ENCODE peak calls at places on chromosomes 4 and X, in five cellular contexts. One of them, this sample, is unnamed.

GRCh38 chrX:40056420-40056819 is 41.3 kb downstream of the BCOR start:
- DNase-seq in body of pancreas: no peak
- DNase-seq in H1: no peak
- DNase-seq in K562: no peak
- DNase-seq in heart left ventricle: no peak
- DNase-seq in this sample: peak

GRCh38 chrX:12690646-12691045 is 100.6 kb upstream of the PRPS2 start:
- DNase-seq in H1: no peak
- DNase-seq in heart left ventricle: no peak
- DNase-seq in body of pancreas: no peak
- DNase-seq in K562: no peak
- DNase-seq in this sample: no peak

GRCh38 chr4:139599594-139600374 is 43.8 kb upstream of the SETD7 start:
- DNase-seq in H1: no peak
- DNase-seq in heart left ventricle: no peak
- DNase-seq in body of pancreas: no peak
- DNase-seq in K562: no peak
- DNase-seq in this sample: no peak

GRCh38 chr4:169115144-169115896 is 105.3 kb upstream of the CBR4 start:
- DNase-seq in heart left ventricle: no peak
- DNase-seq in body of pancreas: no peak
- DNase-seq in H1: no peak
- DNase-seq in K562: no peak
- DNase-seq in this sample: no peak

GRCh38 chr4:58127680-58128079 is 1017.5 kb upstream of the IGFBP7 start:
- DNase-seq in H1: no peak
- DNase-seq in heart left ventricle: no peak
- DNase-seq in body of pancreas: no peak
- DNase-seq in K562: no peak
- DNase-seq in this sample: no peak

GRCh38 chr4:22500128-22500611 is 15.7 kb downstream of the ADGRA3 start:
- DNase-seq in body of pancreas: peak
- DNase-seq in heart left ventricle: no peak
- DNase-seq in H1: no peak
- DNase-seq in K562: no peak
- DNase-seq in this sample: no peak

GRCh38 chr4:99061048-99061447 is 27.5 kb downstream of the ADH5 start:
- DNase-seq in heart left ventricle: no peak
- DNase-seq in H1: no peak
- DNase-seq in K562: no peak
- DNase-seq in body of pancreas: no peak
- DNase-seq in this sample: no peak

GRCh38 chr4:175810360-175810759 is 1.7 kb downstream of the GPM6A start:
- DNase-seq in body of pancreas: no peak
- DNase-seq in heart left ventricle: no peak
- DNase-seq in K562: no peak
- DNase-seq in H1: no peak
- DNase-seq in this sample: no peak

GRCh38 chr4:120155287-120155686 is 88.6 kb upstream of the MAD2L1 start:
- DNase-seq in body of pancreas: no peak
- DNase-seq in K562: no peak
- DNase-seq in H1: no peak
- DNase-seq in heart left ventricle: no peak
- DNase-seq in this sample: no peak

GRCh38 chr4:183249854-183250253 is 70.2 kb downstream of the CLDN22 start:
- DNase-seq in heart left ventricle: no peak
- DNase-seq in body of pancreas: peak
- DNase-seq in H1: no peak
- DNase-seq in K562: peak
- DNase-seq in this sample: no peak
- TF ChIP-seq CTCF in heart left ventricle: no peak
- TF ChIP-seq CTCF in body of pancreas: peak
- TF ChIP-seq CTCF in H1: peak
- TF ChIP-seq CTCF in K562: peak
- TF ChIP-seq CTCF in this sample: peak

GRCh38 chr4:184097815-184098214 is 119.9 kb downstream of the ENPP6 start:
- DNase-seq in body of pancreas: no peak
- DNase-seq in H1: no peak
- DNase-seq in heart left ventricle: no peak
- DNase-seq in K562: no peak
- DNase-seq in this sample: no peak

GRCh38 chr4:184094532-184095192 is 123.0 kb downstream of the ENPP6 start:
- DNase-seq in body of pancreas: no peak
- DNase-seq in heart left ventricle: no peak
- DNase-seq in K562: no peak
- DNase-seq in H1: no peak
- DNase-seq in this sample: no peak

GRCh38 chr4:184099033-184099432 is 118.6 kb downstream of the ENPP6 start:
- DNase-seq in K562: no peak
- DNase-seq in H1: no peak
- DNase-seq in body of pancreas: no peak
- DNase-seq in heart left ventricle: no peak
- DNase-seq in this sample: no peak

GRCh38 chr4:184097240-184097619 is 120.4 kb downstream of the ENPP6 start:
- DNase-seq in body of pancreas: peak
- DNase-seq in K562: peak
- DNase-seq in H1: peak
- DNase-seq in heart left ventricle: peak
- DNase-seq in this sample: no peak

GRCh38 chr4:184096561-184097239 is 121.0 kb downstream of the ENPP6 start:
- DNase-seq in heart left ventricle: no peak
- DNase-seq in body of pancreas: no peak
- DNase-seq in H1: no peak
- DNase-seq in K562: no peak
- DNase-seq in this sample: no peak
- H3K4me3 ChIP-seq in heart left ventricle: peak
- H3K4me3 ChIP-seq in body of pancreas: no peak
- H3K4me3 ChIP-seq in H1: peak
- H3K4me3 ChIP-seq in K562: no peak
- H3K4me3 ChIP-seq in this sample: no peak

DNA sequence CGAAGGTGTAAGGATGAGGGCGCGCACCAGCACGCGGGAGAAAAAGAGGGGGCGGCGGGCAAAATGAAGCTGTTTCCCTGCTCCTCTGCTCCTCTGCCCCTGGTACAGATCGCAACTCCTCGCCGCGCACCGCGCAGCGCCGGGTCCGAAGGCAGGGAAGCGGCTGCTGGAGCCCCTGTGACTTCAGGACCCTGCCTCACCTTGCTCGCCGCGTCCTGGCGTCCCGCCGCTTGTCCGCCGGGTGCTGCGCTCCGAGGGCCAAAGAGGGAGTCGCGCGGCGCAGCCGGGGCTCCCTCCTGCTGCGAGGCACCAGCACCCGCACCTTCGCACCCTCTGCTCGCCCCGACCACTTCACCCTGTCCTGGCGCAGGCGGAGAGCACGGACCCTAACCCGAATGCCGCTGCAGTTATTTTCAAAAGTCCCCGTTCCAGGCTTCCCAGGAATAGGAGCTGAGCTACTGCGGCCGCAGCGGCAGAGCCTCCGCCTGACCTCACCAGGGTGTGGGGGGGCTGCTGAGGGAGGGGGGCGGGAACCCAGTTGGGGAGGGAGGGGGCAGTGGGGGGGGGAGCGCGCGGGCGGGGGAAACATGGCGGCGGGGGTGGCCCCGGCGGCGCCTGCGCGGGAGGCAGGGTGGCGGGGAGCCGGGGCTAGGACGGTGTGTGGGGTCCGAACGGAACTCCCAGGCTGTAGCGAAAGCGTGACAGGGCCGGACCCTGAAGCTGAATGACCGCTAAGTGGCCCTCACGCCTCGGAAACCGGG is at the start of gene KLHL13:
- DNase-seq in heart left ventricle: peak
- DNase-seq in K562: peak
- DNase-seq in body of pancreas: peak
- DNase-seq in H1: no peak
- DNase-seq in this sample: no peak
- TF ChIP-seq CTCF in heart left ventricle: no peak
- TF ChIP-seq CTCF in K562: no peak
- TF ChIP-seq CTCF in body of pancreas: no peak
- TF ChIP-seq CTCF in H1: no peak
- TF ChIP-seq CTCF in this sample: no peak

GRCh38 chrX:3346436-3347329 is at the start of gene MXRA5:
- DNase-seq in K562: no peak
- DNase-seq in heart left ventricle: peak
- DNase-seq in H1: no peak
- DNase-seq in body of pancreas: peak
- DNase-seq in this sample: no peak
- H3K4me3 ChIP-seq in K562: no peak
- H3K4me3 ChIP-seq in heart left ventricle: peak
- H3K4me3 ChIP-seq in H1: peak
- H3K4me3 ChIP-seq in body of pancreas: peak
- H3K4me3 ChIP-seq in this sample: no peak